ENCODE peak calls at places on chromosomes 5 and 9, in nine cellular contexts. I is HFF-Myc; A is sigmoid colon; G is left ventricle myocardium inferior; Y is CD8-positive, alpha-beta T cell; T is GM12878; F is left lung; Z is heart right ventricle; X is foreskin fibroblast. L is an unnamed sample.

GRCh38 chr5:95730730-95731570 is at the start of gene RHOBTB3:
- DNase-seq in I (peak; percentile 79), A (peak; percentile 96), G (peak; percentile 93), Y (peak; percentile 44), T (no peak), F (peak; percentile 90), Z (peak; percentile 91), X (peak; percentile 96), L (no peak)

GRCh38 chr9:129252937-129253819 is 75.1 kb upstream of the IER5L start:
- DNase-seq in I (no peak), A (no peak), G (peak; percentile 44), Y (no peak), T (no peak), F (no peak), Z (peak; percentile 40), X (no peak), L (no peak)

GRCh38 chr9:137316012-137316981 is 14.2 kb upstream of the NRARP start:
- DNase-seq in I (no peak), A (peak; percentile 62), G (peak; percentile 68), Y (no peak), T (no peak), F (peak; percentile 81), Z (peak; percentile 77), X (peak; percentile 48), L (no peak)

GRCh38 chr9:137250329-137251193 is 525 bp upstream of the STPG3 start:
- DNase-seq in I (no peak), A (no peak), G (peak; percentile 58), Y (no peak), T (no peak), F (no peak), Z (no peak), X (no peak), L (no peak)

GRCh38 chr9:97363661-97364299 is 48.1 kb upstream of the TDRD7 start:
- DNase-seq in I (no peak), A (no peak), G (no peak), Y (no peak), T (no peak), F (no peak), Z (no peak), X (no peak), L (peak; percentile 53)

GRCh38 chr9:36486933-36487481 is 85.7 kb upstream of the MELK start:
- DNase-seq in I (no peak), A (peak; percentile 76), G (peak; percentile 58), Y (peak; percentile 60), T (no peak), F (peak; percentile 90), Z (peak; percentile 53), X (peak; percentile 54), L (no peak)

GRCh38 chr9:32431940-32432555 is 47.6 kb downstream of the ACO1 start:
- DNase-seq in I (peak; percentile 22), A (peak; percentile 71), G (peak; percentile 30), Y (peak; percentile 57), T (no peak), F (no peak), Z (peak; percentile 23), X (peak; percentile 72), L (peak; percentile 3)

GRCh38 chr5:34583167-34583566 is 73.0 kb upstream of the RAI14 start:
- DNase-seq in I (no peak), A (no peak), G (no peak), Y (no peak), T (no peak), F (no peak), Z (no peak), X (no peak), L (no peak)

GRCh38 chr5:179700401-179700918 is 1.7 kb downstream of the CANX start:
- DNase-seq in I (no peak), A (no peak), G (no peak), Y (no peak), T (no peak), F (no peak), Z (no peak), X (peak; percentile 16), L (no peak)

GRCh38 chr5:128632264-128632663 is 94.2 kb upstream of the FBN2 start:
- DNase-seq in I (no peak), A (no peak), G (no peak), Y (no peak), T (no peak), F (no peak), Z (no peak), X (peak; percentile 39), L (no peak)

GRCh38 chr9:16368425-16369087 is 501.9 kb downstream of the BNC2 start:
- DNase-seq in I (no peak), A (no peak), G (no peak), Y (no peak), T (no peak), F (no peak), Z (no peak), X (peak; percentile 58), L (no peak)

GRCh38 chr5:129904667-129905466 is 602 bp downstream of the CHSY3 start:
- DNase-seq in I (no peak), A (peak; percentile 64), G (peak; percentile 19), Y (no peak), T (no peak), F (peak; percentile 78), Z (peak; percentile 7), X (peak; percentile 57), L (no peak)

GRCh38 chr5:107254214-107254901 is 416.4 kb downstream of the EFNA5 start:
- DNase-seq in I (no peak), A (no peak), G (no peak), Y (no peak), T (no peak), F (no peak), Z (no peak), X (no peak), L (no peak)

GRCh38 chr9:69174645-69175487 is 789 bp downstream of the TJP2 start:
- DNase-seq in I (peak; percentile 76), A (peak; percentile 68), G (no peak), Y (no peak), T (peak; percentile 74), F (no peak), Z (peak; percentile 60), X (peak; percentile 97), L (peak; percentile 63)

GRCh38 chr9:108994695-108995094 is 18.6 kb downstream of the CTNNAL1 start:
- DNase-seq in I (no peak), A (no peak), G (peak; percentile 59), Y (no peak), T (no peak), F (no peak), Z (peak; percentile 82), X (peak; percentile 18), L (no peak)

GRCh38 chr5:154157483-154158378 is 32.8 kb upstream of the GALNT10 start:
- DNase-seq in I (no peak), A (no peak), G (no peak), Y (no peak), T (no peak), F (no peak), Z (no peak), X (no peak), L (no peak)

GRCh38 chr9:98983295-98984268 is 39.9 kb downstream of the COL15A1 start:
- DNase-seq in I (no peak), A (peak; percentile 35), G (no peak), Y (no peak), T (no peak), F (no peak), Z (no peak), X (peak; percentile 91), L (no peak)

GRCh38 chr5:45696206-45696836 is at the start of gene HCN1:
- DNase-seq in I (peak; percentile 19), A (peak; percentile 76), G (peak; percentile 74), Y (no peak), T (no peak), F (peak; percentile 92), Z (peak; percentile 59), X (peak; percentile 43), L (no peak)

GRCh38 chr5:176754376-176754942 is 55.9 kb upstream of the UNC5A start:
- DNase-seq in I (no peak), A (no peak), G (no peak), Y (no peak), T (no peak), F (no peak), Z (no peak), X (no peak), L (no peak)

GRCh38 chr5:149517461-149518122 is 33.6 kb downstream of the CSNK1A1 start:
- DNase-seq in I (no peak), A (no peak), G (no peak), Y (no peak), T (no peak), F (no peak), Z (no peak), X (peak; percentile 27), L (no peak)

GRCh38 chr5:41009228-41009627 is 61.9 kb downstream of the MROH2B start:
- DNase-seq in I (no peak), A (no peak), G (no peak), Y (no peak), T (no peak), F (no peak), Z (no peak), X (peak; percentile 29), L (no peak)

GRCh38 chr9:130825051-130825651 is 9.9 kb upstream of the ABL1 start:
- DNase-seq in I (no peak), A (no peak), G (no peak), Y (no peak), T (no peak), F (no peak), Z (peak; percentile 53), X (peak; percentile 76), L (no peak)

GRCh38 chr9:15249042-15249818 is 57.8 kb downstream of the TTC39B start:
- DNase-seq in I (peak; percentile 38), A (no peak), G (no peak), Y (no peak), T (no peak), F (no peak), Z (peak; percentile 8), X (peak; percentile 78), L (no peak)
- H3K4me3 ChIP-seq in I (no peak overlapping the region), A (no peak overlapping the region), G (no peak overlapping the region), Y (no peak overlapping the region), T (no peak overlapping the region), F (no peak overlapping the region), Z (no peak overlapping the region), X (no peak overlapping the region), L (no peak overlapping the region)

GRCh38 chr5:59587489-59588337 is 305.8 kb downstream of the PDE4D start:
- DNase-seq in I (no peak), A (peak; percentile 65), G (peak; percentile 49), Y (peak; percentile 28), T (no peak), F (peak; percentile 79), Z (peak; percentile 43), X (peak; percentile 89), L (no peak)
- TF ChIP-seq CTCF in I (peak; percentile 27), A (no peak), G (peak; percentile 28), Y (no peak), T (no peak), F (no peak), Z (no peak), X (peak; percentile 14), L (no peak)

GRCh38 chr9:79577969-79578723 is 6.4 kb downstream of the TLE4 start:
- DNase-seq in I (no peak), A (no peak), G (no peak), Y (no peak), T (no peak), F (no peak), Z (no peak), X (peak; percentile 82), L (no peak)
- H3K4me3 ChIP-seq in I (peak overlapping the region; percentile 39), A (no peak overlapping the region), G (peak overlapping the region; percentile 29), Y (no peak overlapping the region), T (peak overlapping the region; percentile 3), F (no peak overlapping the region), Z (peak overlapping the region; percentile 23), X (peak overlapping the region; percentile 39), L (no peak overlapping the region)

DNA sequence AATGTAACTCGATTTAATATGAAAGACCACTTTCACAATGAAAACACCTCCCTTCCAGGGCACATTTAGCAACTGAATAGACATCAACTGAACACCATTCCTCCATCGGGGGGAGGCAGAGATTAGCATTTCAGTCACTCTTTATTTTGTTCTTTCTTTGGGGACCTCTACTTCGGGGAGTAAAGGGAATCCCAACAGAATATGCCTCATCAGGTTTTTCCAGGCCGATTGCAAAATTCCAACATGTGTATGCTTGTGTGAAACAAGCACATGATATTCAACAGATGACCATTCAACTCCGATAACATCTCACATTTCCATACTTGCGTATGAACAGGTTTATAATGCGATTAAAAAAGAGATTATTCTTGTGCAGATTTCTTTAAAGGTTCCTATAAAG is 124.2 kb upstream of the RETREG1 start:
- DNase-seq in I (no peak), A (no peak), G (no peak), Y (no peak), T (no peak), F (no peak), Z (no peak), X (peak; percentile 53), L (no peak)
- TF ChIP-seq CTCF in I (no peak), A (no peak), G (no peak), Y (no peak), T (no peak), F (no peak), Z (no peak), X (no peak), L (no peak)

L was measured in GM12864.